ENCODE peak calls at places on chromosomes 16 and 17, in nine cellular contexts. Q is AG04450, A is A549, M is OCI-LY7, B is PC-9, X is cardiac muscle cell, W is stomach, I is neural progenitor cell, N is fibroblast of lung. V is an unnamed sample.

GRCh38 chr16:27786221-27786848 is 236.4 kb downstream of the KATNIP start:
- DNase-seq in Q (no peak), A (no peak), M (no peak), B (no peak), X (no peak), W (no peak), I (no peak), N (no peak), V (no peak)

GRCh38 chr16:88649924-88650748 is 717 bp downstream of the CYBA start:
- DNase-seq in Q (no peak), A (no peak), M (peak; percentile 54), B (no peak), X (peak; percentile 40), W (peak; percentile 48), I (peak; percentile 71), N (no peak), V (no peak)

GRCh38 chr17:42276609-42277341 is 584 bp upstream of the STAT5B start:
- DNase-seq in Q (peak; percentile 57), A (peak; percentile 76), M (no peak), B (peak; percentile 67), X (peak; percentile 64), W (peak; percentile 74), I (peak; percentile 58), N (peak; percentile 85), V (peak; percentile 82)

GRCh38 chr17:2883544-2884203 is 87.4 kb downstream of the RAP1GAP2 start:
- DNase-seq in Q (no peak), A (peak; percentile 84), M (no peak), B (peak; percentile 42), X (no peak), W (no peak), I (no peak), N (peak; percentile 59), V (no peak)

GRCh38 chr17:4501295-4501949 is 2.7 kb downstream of the SPNS2 start:
- DNase-seq in Q (no peak), A (no peak), M (no peak), B (peak; percentile 44), X (no peak), W (no peak), I (no peak), N (no peak), V (no peak)

GRCh38 chr16:24221219-24221618 is 34.9 kb upstream of the CACNG3 start:
- DNase-seq in Q (no peak), A (no peak), M (no peak), B (no peak), X (no peak), W (no peak), I (no peak), N (no peak), V (no peak)

GRCh38 chr16:85052536-85052935 is 24.9 kb downstream of the KIAA0513 start:
- DNase-seq in Q (no peak), A (no peak), M (no peak), B (no peak), X (no peak), W (no peak), I (no peak), N (peak; percentile 24), V (no peak)

GRCh38 chr17:58316260-58316960 is 12.2 kb downstream of the TSPOAP1 start:
- DNase-seq in Q (no peak), A (no peak), M (no peak), B (no peak), X (no peak), W (peak; percentile 19), I (no peak), N (no peak), V (no peak)

GRCh38 chr17:1762906-1763829 is 1.3 kb downstream of the SERPINF1 start:
- DNase-seq in Q (peak; percentile 43), A (no peak), M (no peak), B (no peak), X (no peak), W (no peak), I (peak; percentile 72), N (peak; percentile 72), V (peak; percentile 57)

GRCh38 chr17:31155208-31155810 is 60.5 kb downstream of the NF1 start:
- DNase-seq in Q (no peak), A (no peak), M (no peak), B (no peak), X (no peak), W (no peak), I (no peak), N (peak; percentile 47), V (no peak)

GRCh38 chr16:2121853-2122252 is 13.8 kb downstream of the PKD1 start:
- DNase-seq in Q (no peak), A (no peak), M (no peak), B (no peak), X (no peak), W (no peak), I (no peak), N (no peak), V (no peak)

GRCh38 chr17:43599835-43600234 is 53.7 kb upstream of the ETV4 start:
- DNase-seq in Q (peak; percentile 54), A (no peak), M (no peak), B (no peak), X (no peak), W (no peak), I (no peak), N (peak; percentile 77), V (peak; percentile 67)

GRCh38 chr17:9928601-9929341 is 23.7 kb upstream of the RCVRN start:
- DNase-seq in Q (peak; percentile 63), A (peak; percentile 87), M (peak; percentile 20), B (peak; percentile 61), X (peak; percentile 79), W (no peak), I (peak; percentile 81), N (peak; percentile 72), V (peak; percentile 67)

GRCh38 chr16:47732806-47733150 is 271.6 kb downstream of the PHKB start:
- DNase-seq in Q (peak; percentile 94), A (peak; percentile 11), M (no peak), B (peak; percentile 57), X (no peak), W (no peak), I (no peak), N (peak; percentile 98), V (peak; percentile 90)

GRCh38 chr16:89141884-89142267 is 29.7 kb upstream of the CDH15 start:
- DNase-seq in Q (no peak), A (no peak), M (no peak), B (no peak), X (no peak), W (no peak), I (no peak), N (no peak), V (no peak)

GRCh38 chr17:58806046-58806445 is 50.4 kb downstream of the PPM1E start:
- DNase-seq in Q (no peak), A (no peak), M (no peak), B (no peak), X (no peak), W (no peak), I (no peak), N (no peak), V (no peak)

GRCh38 chr16:82730901-82731300 is 104.1 kb downstream of the CDH13 start:
- DNase-seq in Q (no peak), A (no peak), M (no peak), B (no peak), X (no peak), W (no peak), I (no peak), N (no peak), V (no peak)

GRCh38 chr16:50209548-50210265 is 56.6 kb downstream of the TENT4B start:
- DNase-seq in Q (no peak), A (no peak), M (peak; percentile 19), B (no peak), X (peak; percentile 25), W (no peak), I (peak; percentile 54), N (no peak), V (no peak)

GRCh38 chr16:86062271-86062965 is 163.5 kb downstream of the IRF8 start:
- DNase-seq in Q (no peak), A (no peak), M (no peak), B (peak; percentile 1), X (no peak), W (no peak), I (no peak), N (no peak), V (no peak)

GRCh38 chr17:19003543-19003965 is 1.0 kb downstream of the FAM83G start:
- DNase-seq in Q (no peak), A (no peak), M (peak; percentile 31), B (no peak), X (no peak), W (no peak), I (peak; percentile 8), N (no peak), V (no peak)

GRCh38 chr16:80932725-80933124 is 74.0 kb downstream of the CMC2 start:
- DNase-seq in Q (no peak), A (no peak), M (no peak), B (peak; percentile 55), X (no peak), W (peak; percentile 28), I (no peak), N (peak; percentile 92), V (peak; percentile 71)

GRCh38 chr16:72923757-72924156 is 124.2 kb downstream of the ZFHX3 start:
- DNase-seq in Q (no peak), A (no peak), M (no peak), B (no peak), X (no peak), W (no peak), I (no peak), N (no peak), V (no peak)

GRCh38 chr16:82655720-82656500 is 29.1 kb downstream of the CDH13 start:
- DNase-seq in Q (no peak), A (no peak), M (no peak), B (no peak), X (no peak), W (no peak), I (no peak), N (no peak), V (no peak)

GRCh38 chr17:55731586-55732250 is 9.1 kb upstream of the TMEM100 start:
- DNase-seq in Q (no peak), A (no peak), M (no peak), B (no peak), X (peak; percentile 32), W (no peak), I (peak; percentile 20), N (no peak), V (no peak)
- H3K4me3 ChIP-seq in Q (no peak overlapping the region), A (no peak overlapping the region), M (no peak overlapping the region), B (no peak overlapping the region), X (no peak overlapping the region), W (peak overlapping the region; percentile 17), I (no peak overlapping the region), N (peak overlapping the region; percentile 16), V (no peak overlapping the region)

GRCh38 chr17:71111460-71111859 is 942.1 kb downstream of the KCNJ2 start:
- DNase-seq in Q (no peak), A (no peak), M (no peak), B (no peak), X (no peak), W (no peak), I (no peak), N (no peak), V (no peak)
- H3K27ac ChIP-seq in Q (no peak overlapping the region), A (no peak overlapping the region), M (no peak overlapping the region), B (no peak overlapping the region), X (no peak overlapping the region), W (peak overlapping the region; percentile 21), I (no peak overlapping the region), N (no peak overlapping the region), V (no peak overlapping the region)

GRCh38 chr17:73643012-73643845 is 1.0 kb downstream of the SDK2 start:
- DNase-seq in Q (no peak), A (peak; percentile 90), M (no peak), B (no peak), X (peak; percentile 69), W (peak; percentile 17), I (peak; percentile 71), N (peak; percentile 4), V (no peak)
- H3K4me3 ChIP-seq in Q (no peak overlapping the region), A (peak overlapping the region; percentile 59), M (peak overlapping the region; percentile 50), B (no peak overlapping the region), X (peak overlapping the region; percentile 80), W (peak overlapping the region; percentile 45), I (peak overlapping the region; percentile 87), N (no peak overlapping the region), V (no peak overlapping the region)

GRCh38 chr17:82492647-82493516 is 26.6 kb upstream of the FOXK2 start:
- DNase-seq in Q (peak; percentile 13), A (peak; percentile 79), M (no peak), B (peak; percentile 63), X (no peak), W (no peak), I (no peak), N (peak; percentile 77), V (peak; percentile 72)
- H3K27ac ChIP-seq in Q (peak overlapping the region; percentile 31), A (no peak overlapping the region), M (peak overlapping the region; percentile 54), B (peak overlapping the region; percentile 37), X (no peak overlapping the region), W (peak overlapping the region; percentile 74), I (no peak overlapping the region), N (no peak overlapping the region), V (peak overlapping the region; percentile 36)